ENCODE peak calls at places on chromosomes 1 and 21, in six cellular contexts. A is AG20443; R is AML-193; L is NCI-H69; S is T-helper 1 cell; U is activated CD4-positive, alpha-beta T cell treated with anti-CD3 and anti-CD28 coated beads, Interleukin-2, amount 50 U/mL, for 48 hours. X is an unnamed sample.

GRCh38 chr1:67978988-67979516 is 71.4 kb downstream of the DIRAS3 start:
- DNase-seq in A (peak), R (no peak), L (no peak), S (no peak), U (no peak), X (no peak)

GRCh38 chr1:1100296-1100695 is 15.6 kb downstream of the C1orf159 start:
- DNase-seq in A (no peak), R (no peak), L (no peak), S (no peak), U (no peak), X (no peak)

GRCh38 chr1:189429610-189430009 is 1048.1 kb downstream of the BRINP3 start:
- DNase-seq in A (no peak), R (peak), L (peak), S (no peak), U (no peak), X (no peak)

GRCh38 chr1:241902376-241903067 is 54.5 kb downstream of the EXO1 start:
- DNase-seq in A (no peak), R (no peak), L (peak), S (no peak), U (no peak), X (no peak)

GRCh38 chr1:200899451-200899915 is 4.8 kb downstream of the INAVA start:
- DNase-seq in A (no peak), R (no peak), L (no peak), S (no peak), U (no peak), X (no peak)

GRCh38 chr21:44780767-44781459 is 20.7 kb downstream of the UBE2G2 start:
- DNase-seq in A (no peak), R (no peak), L (no peak), S (no peak), U (no peak), X (no peak)

GRCh38 chr1:201229771-201230635 is 39.4 kb downstream of the IGFN1 start:
- DNase-seq in A (peak), R (no peak), L (no peak), S (no peak), U (no peak), X (no peak)

GRCh38 chr1:76705560-76705959 is 161.7 kb upstream of the ST6GALNAC5 start:
- DNase-seq in A (no peak), R (no peak), L (no peak), S (no peak), U (no peak), X (no peak)

GRCh38 chr1:114082047-114082630 is 71.5 kb downstream of the SYT6 start:
- DNase-seq in A (no peak), R (no peak), L (no peak), S (no peak), U (no peak), X (no peak)

X was measured in dorsolateral prefrontal cortex.